ENCODE peak calls at places on chromosome 11, in seven cellular contexts. M is lower lobe of right lung; E is foreskin fibroblast; A is GM23248; F is activated naive CD8-positive, alpha-beta T cell treated with anti-CD3 and anti-CD28 coated beads, Interleukin-2, amount 50 U/mL, for 24 hours; L is mucosa of gallbladder; T is RCC 7860. Y is an unnamed sample.

GRCh38 chr11:123653997-123654565 is 343 bp downstream of the SCN3B start:
- DNase-seq in A (peak), E (peak), L (peak), M (peak), F (peak), T (no peak), Y (no peak)

GRCh38 chr11:13287681-13288080 is 10.1 kb downstream of the BMAL1 start:
- DNase-seq in M (no peak), A (peak), L (no peak), F (no peak), E (peak), T (no peak), Y (no peak)

GRCh38 chr11:44950625-44951472 is at the start of gene TP53I11:
- DNase-seq in F (peak), A (peak), E (peak), T (no peak), M (peak), L (peak), Y (no peak)

GRCh38 chr11:23997356-23997755 is 499.5 kb upstream of the LUZP2 start:
- DNase-seq in L (peak), A (no peak), T (no peak), F (no peak), M (no peak), E (no peak), Y (no peak)

GRCh38 chr11:134020598-134020997 is 48.3 kb upstream of the JAM3 start:
- DNase-seq in T (no peak), F (no peak), L (no peak), A (no peak), M (no peak), E (no peak), Y (no peak)

GRCh38 chr11:78338138-78338537 is 79.5 kb downstream of the GAB2 start:
- DNase-seq in E (no peak), M (no peak), F (no peak), A (no peak), L (no peak), T (no peak), Y (no peak)

GRCh38 chr11:35134403-35135126 is 4.4 kb upstream of the CD44 start:
- DNase-seq in M (no peak), T (no peak), E (peak), F (no peak), A (peak), L (no peak), Y (no peak)

GRCh38 chr11:614583-615452 is 932 bp downstream of the IRF7 start:
- DNase-seq in T (no peak), M (no peak), F (no peak), A (peak), L (no peak), E (no peak), Y (no peak)

GRCh38 chr11:19772480-19772879 is 59.8 kb downstream of the NAV2 start:
- DNase-seq in M (no peak), A (no peak), L (no peak), F (no peak), E (no peak), T (no peak), Y (no peak)

Y was measured in H54.